ENCODE peak calls at places on chromosome 3, in eight cellular contexts. Y is pancreas; C is EH; H is skeletal muscle cell; X is WTC11; U is left ventricle myocardium inferior; K is activated T-cell treated with anti-CD3 and anti-CD28 coated beads for 4 hours; A is stimulated activated CD4-positive, alpha-beta T cell treated with anti-CD3 and anti-CD28 coated beads, Interleukin-15, amount 100 ng/mL, for 1 hour. E is an unnamed sample.

GRCh38 chr3:5429517-5429890 is 242.0 kb downstream of the EDEM1 start:
- DNase-seq in Y (no peak), K (no peak), X (no peak), H (no peak), C (no peak), A (no peak), U (no peak), E (no peak)

GRCh38 chr3:40310690-40311089 is 1.2 kb downstream of the EIF1B start:
- DNase-seq in K (no peak), X (no peak), C (peak; percentile 53), A (no peak), Y (no peak), H (no peak), U (no peak), E (no peak)

GRCh38 chr3:61311044-61311443 is 59.8 kb upstream of the FHIT start:
- DNase-seq in U (no peak), X (no peak), Y (no peak), H (no peak), K (no peak), C (no peak), A (no peak), E (no peak)

GRCh38 chr3:25437953-25438352 is 9.9 kb downstream of the RARB start:
- DNase-seq in U (no peak), H (no peak), X (no peak), Y (no peak), A (no peak), K (no peak), C (no peak), E (no peak)

GRCh38 chr3:86988986-86989385 is 2.0 kb downstream of the VGLL3 start:
- DNase-seq in X (no peak), Y (no peak), A (no peak), H (no peak), C (peak; percentile 48), U (no peak), K (no peak), E (no peak)

GRCh38 chr3:117499189-117499870 is 789.8 kb downstream of the TUSC7 start:
- DNase-seq in H (no peak), K (no peak), C (no peak), A (no peak), Y (no peak), U (no peak), X (no peak), E (no peak)

GRCh38 chr3:58938057-58938456 is 111.8 kb downstream of the CFAP20DC start:
- DNase-seq in H (no peak), X (no peak), C (no peak), A (no peak), Y (no peak), U (no peak), K (no peak), E (no peak)

GRCh38 chr3:17782751-17783150 is 40.3 kb upstream of the TBC1D5 start:
- DNase-seq in X (no peak), H (no peak), A (no peak), Y (no peak), K (no peak), C (no peak), U (no peak), E (no peak)

GRCh38 chr3:55160241-55160877 is 232.5 kb upstream of the LRTM1 start:
- DNase-seq in A (no peak), K (no peak), H (peak; percentile 100), X (no peak), Y (peak; percentile 7), C (peak; percentile 100), U (peak; percentile 23), E (no peak)

GRCh38 chr3:39577541-39577940 is 110.1 kb downstream of the MOBP start:
- DNase-seq in X (peak; percentile 30), U (no peak), Y (no peak), A (no peak), K (no peak), C (no peak), H (no peak), E (peak; percentile 90)

GRCh38 chr3:72459588-72459987 is 388.7 kb downstream of the SHQ1 start:
- DNase-seq in U (no peak), A (no peak), C (no peak), K (no peak), H (no peak), Y (no peak), X (no peak), E (no peak)

GRCh38 chr3:172103724-172104123 is 64.3 kb downstream of the FNDC3B start:
- DNase-seq in H (peak; percentile 56), K (no peak), Y (no peak), U (no peak), A (no peak), X (no peak), C (peak; percentile 76), E (no peak)

GRCh38 chr3:72336821-72337479 is 511.3 kb downstream of the SHQ1 start:
- DNase-seq in U (peak; percentile 89), X (peak; percentile 58), H (peak; percentile 97), K (no peak), C (peak; percentile 86), Y (peak; percentile 26), A (no peak), E (peak; percentile 89)

GRCh38 chr3:111744611-111745010 is 114.5 kb upstream of the PHLDB2 start:
- DNase-seq in Y (no peak), K (no peak), H (no peak), X (no peak), A (no peak), C (no peak), U (no peak), E (no peak)

GRCh38 chr3:117526485-117527079 is 817.0 kb downstream of the TUSC7 start:
- DNase-seq in Y (peak; percentile 11), H (no peak), U (no peak), A (no peak), K (no peak), X (peak; percentile 24), C (peak; percentile 35), E (peak; percentile 57)

GRCh38 chr3:76824658-76825310 is 215.1 kb upstream of the ROBO2 start:
- DNase-seq in U (no peak), X (no peak), C (no peak), K (no peak), H (no peak), A (no peak), Y (no peak), E (peak; percentile 44)

GRCh38 chr3:153070153-153070868 is 91.7 kb upstream of the RAP2B start:
- DNase-seq in U (no peak), A (no peak), C (peak; percentile 58), X (no peak), Y (no peak), H (peak; percentile 65), K (no peak), E (no peak)

GRCh38 chr3:168877899-168878298 is 782.2 kb upstream of the GOLIM4 start:
- DNase-seq in X (no peak), A (no peak), K (no peak), C (no peak), Y (no peak), U (no peak), H (no peak), E (no peak)

E was measured in endodermal cell.